ENCODE peak calls at places on chromosome 12, in eight cellular contexts. Z, A, G, I, L, M, E and O are unnamed samples.
A peak's percentile ranks its signal among the peaks of the same experiment; 100 is the strongest.

GRCh38 chr12:916712-917445 is 32.6 kb downstream of the RAD52 start:
- DNase-seq in I (no peak), Z (no peak), G (no peak), E (no peak), M (no peak), A (no peak), L (no peak), O (no peak)

GRCh38 chr12:47785036-47785886 is 12.2 kb downstream of the SLC48A1 start:
- DNase-seq in I (no peak), M (no peak), Z (no peak), G (no peak), E (no peak), A (no peak), L (no peak), O (no peak)

GRCh38 chr12:110266980-110267620 is 13.9 kb upstream of the ATP2A2 start:
- DNase-seq in M (no peak), G (no peak), E (no peak), L (no peak), Z (no peak), A (no peak), I (peak; percentile 87), O (peak; percentile 76)

GRCh38 chr12:131363416-131363815 is 347.5 kb upstream of the SFSWAP start:
- DNase-seq in E (no peak), Z (no peak), A (no peak), I (no peak), L (no peak), M (no peak), G (no peak), O (no peak)

GRCh38 chr12:27426743-27427142 is 19.8 kb upstream of the SMCO2 start:
- DNase-seq in M (no peak), Z (no peak), E (no peak), G (no peak), I (no peak), A (no peak), L (no peak), O (no peak)

GRCh38 chr12:32532951-32533350 is 133.6 kb downstream of the FGD4 start:
- DNase-seq in I (no peak), Z (no peak), G (no peak), M (no peak), A (no peak), L (no peak), E (no peak), O (no peak)

GRCh38 chr12:26566670-26567069 is 266.3 kb downstream of the ITPR2 start:
- DNase-seq in E (no peak), I (no peak), L (no peak), G (no peak), M (no peak), A (no peak), Z (no peak), O (no peak)

GRCh38 chr12:58341791-58342190 is 400.4 kb downstream of the ATP23 start:
- DNase-seq in L (no peak), I (peak; percentile 54), Z (no peak), E (no peak), G (no peak), M (no peak), A (no peak), O (no peak)

GRCh38 chr12:119988440-119988787 is 622 bp upstream of the BICDL1 start:
- DNase-seq in M (no peak), A (no peak), G (no peak), I (peak; percentile 24), E (no peak), Z (no peak), L (no peak), O (no peak)

GRCh38 chr12:4978737-4979136 is 64.9 kb upstream of the KCNA5 start:
- DNase-seq in I (no peak), G (no peak), E (no peak), A (no peak), Z (no peak), L (no peak), M (no peak), O (no peak)

GRCh38 chr12:43761535-43761934 is 2.8 kb downstream of the IRAK4 start:
- DNase-seq in E (no peak), L (no peak), G (no peak), Z (no peak), M (no peak), I (no peak), A (no peak), O (no peak)

GRCh38 chr12:48865141-48865440 is 579 bp downstream of the RND1 start:
- DNase-seq in A (no peak), M (no peak), L (no peak), G (no peak), I (no peak), Z (no peak), E (no peak), O (no peak)

GRCh38 chr12:93507151-93507550 is 39.8 kb downstream of the MRPL42 start:
- DNase-seq in A (no peak), I (no peak), G (no peak), Z (no peak), E (no peak), L (no peak), M (no peak), O (no peak)

GRCh38 chr12:95248604-95249355 is 31.2 kb downstream of the VEZT start:
- DNase-seq in M (no peak), G (no peak), I (peak; percentile 78), A (no peak), L (no peak), E (no peak), Z (no peak), O (no peak)

GRCh38 chr12:6951551-6952120 is 480 bp downstream of the PTPN6 start:
- DNase-seq in Z (no peak), G (no peak), A (no peak), I (no peak), L (no peak), E (no peak), M (no peak), O (no peak)

GRCh38 chr12:23569388-23569787 is 380.1 kb downstream of the SOX5 start:
- DNase-seq in I (no peak), M (no peak), L (no peak), Z (no peak), A (no peak), G (no peak), E (no peak), O (no peak)

GRCh38 chr12:585062-586061 is 77.9 kb downstream of the NINJ2 start:
- DNase-seq in A (no peak), E (no peak), I (no peak), Z (no peak), G (no peak), M (no peak), L (no peak), O (no peak)

DNA sequence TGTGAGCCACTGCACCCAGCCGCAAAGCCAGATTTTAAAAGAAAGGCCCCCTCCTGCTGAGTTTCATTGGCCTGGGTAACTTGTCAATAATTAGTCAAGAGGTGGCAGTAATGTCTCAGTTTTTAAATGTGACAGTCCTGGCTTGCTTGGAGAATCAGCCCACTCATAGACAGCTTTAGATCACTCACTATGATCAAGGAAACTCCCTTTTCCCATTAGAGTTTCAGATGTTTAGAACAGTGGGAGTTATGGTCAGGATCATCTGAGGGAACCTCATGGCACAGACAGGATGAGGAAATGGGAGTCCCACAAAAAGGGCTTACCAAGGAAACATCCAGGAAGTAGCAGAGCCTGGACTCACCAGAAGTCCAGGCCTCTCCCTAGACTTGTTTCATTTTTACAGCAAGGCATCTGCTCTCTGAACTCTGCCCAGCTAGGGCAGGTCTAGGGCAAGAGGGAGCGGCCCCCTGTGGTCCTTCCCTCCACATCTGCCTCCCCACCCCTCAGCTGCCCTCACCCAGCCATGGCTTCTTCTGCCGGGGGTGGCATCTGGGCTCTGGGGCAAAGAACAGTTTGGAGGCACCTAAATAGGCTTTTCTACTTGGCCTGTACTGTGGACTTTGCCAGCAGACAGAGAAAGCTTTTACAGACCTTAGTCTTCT is 11.2 kb downstream of the BCL2L14 start:
- DNase-seq in I (peak; percentile 55), Z (no peak), M (no peak), G (peak; percentile 29), E (peak; percentile 78), L (no peak), A (no peak), O (no peak)
- TF ChIP-seq CTCF in I (peak; percentile 29), Z (peak; percentile 24), M (no peak), G (peak; percentile 21), E (peak; percentile 10), L (no peak), A (no peak), O (no peak)

GRCh38 chr12:22282283-22282682 is 52.2 kb downstream of the ST8SIA1 start:
- DNase-seq in E (no peak), L (no peak), I (peak; percentile 71), G (no peak), A (no peak), Z (no peak), M (no peak), O (no peak)

GRCh38 chr12:22284871-22285270 is 49.6 kb downstream of the ST8SIA1 start:
- DNase-seq in G (no peak), A (no peak), M (no peak), I (no peak), L (no peak), E (no peak), Z (no peak), O (no peak)

GRCh38 chr12:22285871-22286270 is 48.6 kb downstream of the ST8SIA1 start:
- DNase-seq in Z (no peak), G (no peak), I (no peak), L (no peak), A (no peak), E (no peak), M (no peak), O (no peak)

GRCh38 chr12:22283006-22283506 is 51.5 kb downstream of the ST8SIA1 start:
- DNase-seq in E (no peak), M (no peak), Z (no peak), L (no peak), G (no peak), I (peak; percentile 94), A (no peak), O (no peak)

GRCh38 chr12:22283508-22283907 is 51.0 kb downstream of the ST8SIA1 start:
- DNase-seq in E (no peak), Z (no peak), M (no peak), A (no peak), I (no peak), L (no peak), G (no peak), O (no peak)
- TF ChIP-seq CTCF in E (no peak), Z (no peak), M (no peak), A (no peak), I (no peak), L (no peak), G (peak; percentile 3), O (peak; percentile 30)

DNA sequence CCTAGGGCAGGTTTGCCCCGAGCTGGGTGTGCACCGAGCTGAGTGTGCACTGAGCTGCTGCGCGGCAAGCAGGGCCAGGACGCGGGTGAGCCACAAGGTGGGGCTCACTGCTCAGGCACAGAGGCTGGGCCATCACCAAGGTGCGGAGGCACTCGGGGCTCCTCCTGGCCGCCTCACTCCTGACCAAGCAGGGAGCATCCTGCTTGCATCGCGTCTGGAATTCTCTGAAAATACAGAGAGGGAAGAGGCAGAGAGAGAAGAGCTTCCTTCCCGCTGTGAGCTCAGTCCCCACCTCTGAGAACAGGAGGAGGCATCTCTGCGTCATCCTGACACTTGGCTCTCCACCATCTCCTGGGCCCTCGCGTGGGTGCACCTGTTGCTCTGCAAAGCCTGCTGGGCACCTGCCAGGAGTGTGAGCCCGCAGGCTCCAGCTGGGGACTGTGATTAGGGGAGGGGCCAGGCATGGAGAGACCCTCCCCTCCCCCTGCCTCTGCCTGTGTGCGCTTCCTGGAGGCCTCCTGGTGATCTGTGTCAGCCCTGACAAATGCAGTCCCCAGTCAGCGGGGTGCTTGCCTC is 116.3 kb downstream of the GLT1D1 start:
- DNase-seq in E (peak; percentile 20), M (no peak), A (peak; percentile 61), I (no peak), Z (peak; percentile 34), G (no peak), L (no peak), O (no peak)
- TF ChIP-seq CTCF in E (peak; percentile 9), M (no peak), A (peak; percentile 78), I (peak; percentile 22), Z (peak; percentile 13), G (peak; percentile 6), L (peak; percentile 30), O (no peak)

GRCh38 chr12:121839106-121839992 is 19.3 kb downstream of the HPD start:
- DNase-seq in G (peak; percentile 95), L (peak; percentile 100), Z (peak; percentile 100), I (peak; percentile 97), A (peak; percentile 98), E (peak; percentile 100), M (peak; percentile 99), O (peak; percentile 100)
- TF ChIP-seq CTCF in G (peak; percentile 45), L (peak; percentile 54), Z (peak; percentile 48), I (peak; percentile 31), A (peak; percentile 48), E (peak; percentile 58), M (peak; percentile 27), O (no peak)